ENCODE peak calls at places on chromosomes 12 and 14, in five cellular contexts. One of them, this sample, is unnamed.

GRCh38 chr12:127158385-127159061 is 1108.4 kb upstream of the TMEM132C start:
- DNase-seq in A549: no peak
- DNase-seq in cardiac muscle cell: no peak
- DNase-seq in HepG2: no peak
- DNase-seq in heart right ventricle: no peak
- DNase-seq in this sample: no peak

GRCh38 chr14:60328588-60328987 is 79.6 kb downstream of the PPM1A start:
- DNase-seq in heart right ventricle: no peak
- DNase-seq in HepG2: no peak
- DNase-seq in A549: no peak
- DNase-seq in cardiac muscle cell: peak; percentile 23
- DNase-seq in this sample: no peak

GRCh38 chr12:69241444-69242092 is 2.2 kb downstream of the CPSF6 start:
- DNase-seq in A549: no peak
- DNase-seq in heart right ventricle: no peak
- DNase-seq in cardiac muscle cell: no peak
- DNase-seq in HepG2: no peak
- DNase-seq in this sample: no peak

GRCh38 chr12:42967850-42968249 is 378.3 kb upstream of the PRICKLE1 start:
- DNase-seq in cardiac muscle cell: no peak
- DNase-seq in heart right ventricle: no peak
- DNase-seq in HepG2: no peak
- DNase-seq in A549: no peak
- DNase-seq in this sample: no peak

GRCh38 chr12:123533672-123534643 is at the start of gene RILPL1:
- DNase-seq in cardiac muscle cell: peak; percentile 89
- DNase-seq in HepG2: peak; percentile 58
- DNase-seq in heart right ventricle: peak; percentile 62
- DNase-seq in A549: peak; percentile 79
- DNase-seq in this sample: peak; percentile 79

GRCh38 chr12:109093022-109093918 is at the start of gene ALKBH2:
- DNase-seq in A549: peak; percentile 93
- DNase-seq in cardiac muscle cell: peak; percentile 96
- DNase-seq in heart right ventricle: peak; percentile 93
- DNase-seq in HepG2: peak; percentile 85
- DNase-seq in this sample: peak; percentile 95

GRCh38 chr12:132453361-132454133 is 36.4 kb upstream of the FBRSL1 start:
- DNase-seq in HepG2: no peak
- DNase-seq in heart right ventricle: no peak
- DNase-seq in cardiac muscle cell: no peak
- DNase-seq in A549: no peak
- DNase-seq in this sample: no peak

GRCh38 chr12:95462081-95462480 is 11.9 kb upstream of the METAP2 start:
- DNase-seq in A549: no peak
- DNase-seq in HepG2: no peak
- DNase-seq in heart right ventricle: no peak
- DNase-seq in cardiac muscle cell: no peak
- DNase-seq in this sample: no peak

GRCh38 chr12:31006416-31007152 is 67.1 kb upstream of the DDX11 start:
- DNase-seq in cardiac muscle cell: no peak
- DNase-seq in heart right ventricle: no peak
- DNase-seq in A549: no peak
- DNase-seq in HepG2: no peak
- DNase-seq in this sample: peak; percentile 56

GRCh38 chr12:130470969-130471368 is 133.3 kb downstream of the PIWIL1 start:
- DNase-seq in A549: no peak
- DNase-seq in heart right ventricle: no peak
- DNase-seq in cardiac muscle cell: no peak
- DNase-seq in HepG2: no peak
- DNase-seq in this sample: no peak

GRCh38 chr14:84555493-84555892 is 974.5 kb upstream of the FLRT2 start:
- DNase-seq in A549: no peak
- DNase-seq in heart right ventricle: no peak
- DNase-seq in cardiac muscle cell: no peak
- DNase-seq in HepG2: no peak
- DNase-seq in this sample: no peak
- H3K4me3 ChIP-seq in A549: no peak overlapping the region
- H3K4me3 ChIP-seq in heart right ventricle: no peak overlapping the region
- H3K4me3 ChIP-seq in cardiac muscle cell: no peak overlapping the region
- H3K4me3 ChIP-seq in HepG2: no peak overlapping the region
- H3K4me3 ChIP-seq in this sample: no peak overlapping the region

DNA sequence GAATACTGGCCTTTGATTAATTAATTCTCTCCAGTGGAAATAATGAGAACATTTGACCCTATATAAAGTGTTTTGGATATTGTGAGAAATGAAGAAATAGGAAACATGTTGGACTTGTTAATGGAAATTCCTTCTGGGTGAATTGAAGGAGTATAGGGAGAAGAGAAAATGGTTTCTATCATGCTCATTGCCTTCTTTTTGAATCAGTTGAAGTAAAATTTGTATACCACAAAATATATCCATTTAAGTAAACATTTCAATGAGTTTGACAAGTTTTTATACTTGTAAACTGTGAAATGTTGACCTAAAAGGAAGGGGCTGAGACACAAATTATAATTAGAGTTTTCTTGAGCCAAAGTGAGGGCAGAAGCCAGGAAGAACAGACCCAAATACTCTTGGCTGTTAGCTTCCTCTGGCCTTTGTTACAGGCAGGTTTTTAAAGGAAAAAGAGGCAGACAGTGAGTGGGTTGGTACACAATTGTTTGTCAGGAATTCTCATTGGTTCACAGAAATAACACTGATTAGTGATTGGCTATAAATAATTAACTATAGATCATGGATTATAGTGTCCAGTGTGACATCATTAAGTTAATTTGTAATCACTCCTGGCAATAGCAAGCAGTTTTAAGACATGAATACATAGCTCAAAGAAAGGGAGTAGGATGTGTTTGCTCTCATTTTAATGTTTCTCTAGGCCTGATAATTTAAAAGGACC is 826 bp downstream of the ZNF705A start:
- DNase-seq in HepG2: no peak
- DNase-seq in cardiac muscle cell: no peak
- DNase-seq in heart right ventricle: no peak
- DNase-seq in A549: no peak
- DNase-seq in this sample: no peak
- H3K27ac ChIP-seq in HepG2: no peak overlapping the region
- H3K27ac ChIP-seq in cardiac muscle cell: no peak overlapping the region
- H3K27ac ChIP-seq in heart right ventricle: no peak overlapping the region
- H3K27ac ChIP-seq in A549: peak overlapping the region; percentile 75
- H3K27ac ChIP-seq in this sample: no peak overlapping the region

GRCh38 chr12:39440101-39440500 is 2.8 kb downstream of the KIF21A start:
- DNase-seq in A549: no peak
- DNase-seq in heart right ventricle: no peak
- DNase-seq in cardiac muscle cell: no peak
- DNase-seq in HepG2: no peak
- DNase-seq in this sample: no peak
- H3K4me3 ChIP-seq in A549: no peak overlapping the region
- H3K4me3 ChIP-seq in heart right ventricle: peak overlapping the region; percentile 87
- H3K4me3 ChIP-seq in cardiac muscle cell: no peak overlapping the region
- H3K4me3 ChIP-seq in HepG2: no peak overlapping the region
- H3K4me3 ChIP-seq in this sample: no peak overlapping the region

GRCh38 chr14:92515510-92516343 is 2.1 kb downstream of the RIN3 start:
- DNase-seq in heart right ventricle: no peak
- DNase-seq in HepG2: no peak
- DNase-seq in cardiac muscle cell: no peak
- DNase-seq in A549: no peak
- DNase-seq in this sample: no peak
- H3K27ac ChIP-seq in heart right ventricle: no peak overlapping the region
- H3K27ac ChIP-seq in HepG2: no peak overlapping the region
- H3K27ac ChIP-seq in cardiac muscle cell: no peak overlapping the region
- H3K27ac ChIP-seq in A549: peak overlapping the region; percentile 99
- H3K27ac ChIP-seq in this sample: no peak overlapping the region

DNA sequence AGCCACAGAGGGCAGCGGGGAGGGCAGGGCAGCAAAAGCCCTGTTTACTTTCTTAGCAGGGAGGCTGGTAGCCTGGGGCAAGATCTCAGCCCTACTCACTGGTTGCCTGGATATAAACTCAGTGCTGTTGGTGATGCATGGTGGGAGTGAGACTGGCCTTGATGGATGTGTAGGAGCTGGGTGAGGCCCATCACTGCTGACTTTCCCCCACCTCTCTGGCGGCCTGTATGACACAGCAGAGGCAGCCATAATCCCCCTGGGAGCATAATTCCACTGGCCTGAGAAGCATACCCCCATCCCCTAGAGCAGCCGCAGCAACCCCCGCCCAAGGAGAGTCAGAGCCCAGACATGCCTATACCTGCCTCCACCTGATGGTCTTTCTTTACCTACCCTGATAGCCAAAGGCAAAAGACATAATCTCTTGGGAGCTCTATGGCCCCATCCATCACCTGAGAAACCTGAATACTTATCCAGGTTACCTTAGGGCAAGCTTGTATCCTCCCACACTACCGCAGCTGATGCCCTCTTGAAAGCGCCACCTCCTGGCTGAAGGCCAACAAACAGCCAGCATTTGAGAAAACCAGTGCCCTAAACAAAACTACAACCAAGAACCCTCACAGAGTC is 59.3 kb downstream of the DNAI7 start:
- DNase-seq in A549: no peak
- DNase-seq in HepG2: peak; percentile 10
- DNase-seq in heart right ventricle: no peak
- DNase-seq in cardiac muscle cell: no peak
- DNase-seq in this sample: no peak
- H3K4me3 ChIP-seq in A549: no peak overlapping the region
- H3K4me3 ChIP-seq in HepG2: no peak overlapping the region
- H3K4me3 ChIP-seq in heart right ventricle: no peak overlapping the region
- H3K4me3 ChIP-seq in cardiac muscle cell: no peak overlapping the region
- H3K4me3 ChIP-seq in this sample: no peak overlapping the region

DNA sequence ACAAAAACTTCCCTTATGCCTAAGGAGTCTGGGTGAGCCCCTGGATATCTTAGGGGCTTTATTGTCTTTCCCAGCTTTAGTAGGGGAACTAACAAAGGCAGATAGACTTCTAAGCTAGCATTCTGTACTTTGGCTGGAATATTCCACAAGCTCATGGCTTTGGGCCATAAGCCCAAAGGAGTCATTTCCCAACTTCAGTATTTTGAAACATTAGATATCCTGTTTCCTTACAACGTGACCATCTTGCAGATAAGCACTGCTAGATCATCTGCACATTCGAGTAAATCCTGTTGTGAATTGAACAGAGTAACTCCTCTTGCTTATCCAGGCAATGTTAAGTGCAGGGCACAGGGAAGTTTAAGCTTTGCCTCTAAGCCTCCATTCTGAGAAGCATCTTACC is 70.6 kb upstream of the ACTN1 start:
- DNase-seq in heart right ventricle: no peak
- DNase-seq in HepG2: peak; percentile 29
- DNase-seq in A549: no peak
- DNase-seq in cardiac muscle cell: no peak
- DNase-seq in this sample: no peak
- H3K27ac ChIP-seq in heart right ventricle: peak overlapping the region; percentile 67
- H3K27ac ChIP-seq in HepG2: no peak overlapping the region
- H3K27ac ChIP-seq in A549: peak overlapping the region; percentile 69
- H3K27ac ChIP-seq in cardiac muscle cell: peak overlapping the region; percentile 72
- H3K27ac ChIP-seq in this sample: peak overlapping the region; percentile 63

GRCh38 chr14:70857499-70857895 is 48.2 kb upstream of the MAP3K9 start:
- DNase-seq in cardiac muscle cell: no peak
- DNase-seq in A549: no peak
- DNase-seq in HepG2: no peak
- DNase-seq in heart right ventricle: no peak
- DNase-seq in this sample: no peak

GRCh38 chr14:70855486-70855885 is 46.2 kb upstream of the MAP3K9 start:
- DNase-seq in cardiac muscle cell: no peak
- DNase-seq in heart right ventricle: no peak
- DNase-seq in HepG2: no peak
- DNase-seq in A549: no peak
- DNase-seq in this sample: no peak

GRCh38 chr14:70856851-70857498 is 47.7 kb upstream of the MAP3K9 start:
- DNase-seq in cardiac muscle cell: no peak
- DNase-seq in heart right ventricle: no peak
- DNase-seq in HepG2: no peak
- DNase-seq in A549: no peak
- DNase-seq in this sample: no peak

DNA sequence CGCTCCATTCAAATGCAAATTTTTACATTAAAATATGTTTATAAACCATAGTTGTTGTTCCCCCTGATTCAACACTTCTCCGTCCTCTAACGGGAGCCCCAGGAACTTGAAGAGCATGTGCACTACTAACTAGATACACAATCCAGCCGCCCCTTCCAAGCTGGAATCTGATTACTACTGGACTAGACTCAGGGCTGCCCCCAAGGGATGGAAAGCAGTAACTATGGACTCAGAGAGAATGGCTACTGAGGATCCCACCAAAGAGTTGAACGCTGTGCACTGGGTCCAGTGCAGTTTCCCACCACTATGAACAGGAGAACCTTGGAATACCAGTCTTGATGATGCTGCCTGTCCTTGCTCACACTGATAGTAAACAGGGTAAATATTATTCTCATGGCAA is 48.6 kb upstream of the PCNX1 start:
- DNase-seq in A549: no peak
- DNase-seq in heart right ventricle: no peak
- DNase-seq in cardiac muscle cell: no peak
- DNase-seq in HepG2: peak; percentile 10
- DNase-seq in this sample: no peak
- H3K4me3 ChIP-seq in A549: no peak overlapping the region
- H3K4me3 ChIP-seq in heart right ventricle: no peak overlapping the region
- H3K4me3 ChIP-seq in cardiac muscle cell: no peak overlapping the region
- H3K4me3 ChIP-seq in HepG2: no peak overlapping the region
- H3K4me3 ChIP-seq in this sample: no peak overlapping the region

GRCh38 chr12:92133795-92134637 is 11.6 kb downstream of the BTG1 start:
- DNase-seq in A549: no peak
- DNase-seq in cardiac muscle cell: no peak
- DNase-seq in heart right ventricle: no peak
- DNase-seq in HepG2: no peak
- DNase-seq in this sample: no peak
- H3K27ac ChIP-seq in A549: peak overlapping the region; percentile 85
- H3K27ac ChIP-seq in cardiac muscle cell: peak overlapping the region; percentile 99
- H3K27ac ChIP-seq in heart right ventricle: peak overlapping the region; percentile 16
- H3K27ac ChIP-seq in HepG2: no peak overlapping the region
- H3K27ac ChIP-seq in this sample: peak overlapping the region; percentile 52

GRCh38 chr14:102817942-102818940 is 41.0 kb downstream of the TRAF3 start:
- DNase-seq in cardiac muscle cell: no peak
- DNase-seq in HepG2: no peak
- DNase-seq in A549: no peak
- DNase-seq in heart right ventricle: no peak
- DNase-seq in this sample: no peak

GRCh38 chr14:102821252-102821651 is 44.0 kb downstream of the TRAF3 start:
- DNase-seq in HepG2: no peak
- DNase-seq in cardiac muscle cell: no peak
- DNase-seq in A549: no peak
- DNase-seq in heart right ventricle: no peak
- DNase-seq in this sample: no peak

GRCh38 chr14:102817318-102817717 is 40.1 kb downstream of the TRAF3 start:
- DNase-seq in heart right ventricle: no peak
- DNase-seq in A549: no peak
- DNase-seq in cardiac muscle cell: no peak
- DNase-seq in HepG2: no peak
- DNase-seq in this sample: no peak

GRCh38 chr14:102819790-102820330 is 42.6 kb downstream of the TRAF3 start:
- DNase-seq in cardiac muscle cell: no peak
- DNase-seq in A549: no peak
- DNase-seq in heart right ventricle: no peak
- DNase-seq in HepG2: no peak
- DNase-seq in this sample: no peak

GRCh38 chr14:102819176-102819628 is 42.0 kb downstream of the TRAF3 start:
- DNase-seq in heart right ventricle: no peak
- DNase-seq in HepG2: peak; percentile 77
- DNase-seq in A549: no peak
- DNase-seq in cardiac muscle cell: no peak
- DNase-seq in this sample: no peak
- H3K4me3 ChIP-seq in heart right ventricle: no peak overlapping the region
- H3K4me3 ChIP-seq in HepG2: peak overlapping the region; percentile 52
- H3K4me3 ChIP-seq in A549: no peak overlapping the region
- H3K4me3 ChIP-seq in cardiac muscle cell: no peak overlapping the region
- H3K4me3 ChIP-seq in this sample: peak overlapping the region; percentile 24

This sample was measured in suprapubic skin.